ENCODE peak calls at places on chromosomes 12 and 14, in five cellular contexts. Z, R, F, V and H are unnamed samples. For H3K27me3, the result is how much of the 10 kb centered on the place peaks cover.

GRCh38 chr12:93634416-93634815 is 42.8 kb upstream of the CRADD start:
- DNase-seq in V (no peak), R (no peak), F (no peak), Z (no peak), H (no peak)

GRCh38 chr14:104598461-104599273 is 5.9 kb downstream of the TMEM179 start:
- DNase-seq in V (peak), F (no peak), R (no peak), Z (no peak), H (no peak)

GRCh38 chr12:54437243-54437642 is 18.2 kb upstream of the ITGA5 start:
- DNase-seq in F (no peak), R (no peak), Z (peak), V (no peak), H (no peak)

GRCh38 chr12:124259168-124260066 is 35.5 kb upstream of the RFLNA start:
- DNase-seq in F (no peak), R (peak), Z (peak), V (no peak), H (no peak)

GRCh38 chr12:120760349-120761245 is 35.0 kb downstream of the ACADS start:
- DNase-seq in Z (no peak), R (no peak), V (no peak), F (no peak), H (no peak)

GRCh38 chr12:108849653-108850052 is 7.7 kb downstream of the SSH1 start:
- DNase-seq in F (no peak), V (peak), Z (no peak), R (no peak), H (peak)

GRCh38 chr14:76918176-76918750 is 92.1 kb downstream of the LRRC74A start:
- DNase-seq in Z (no peak), R (peak), V (peak), F (peak), H (no peak)

GRCh38 chr12:50078281-50078680 is 6.9 kb upstream of the SMARCD1 start:
- DNase-seq in V (no peak), R (no peak), F (no peak), Z (no peak), H (no peak)

GRCh38 chr12:104280703-104281458 is 22.7 kb upstream of the EID3 start:
- DNase-seq in Z (peak), F (no peak), V (no peak), R (peak), H (no peak)

GRCh38 chr12:100794441-100795192 is at the start of gene ANO4:
- DNase-seq in Z (peak), F (no peak), R (no peak), V (peak), H (peak)

GRCh38 chr12:1939745-1940607 is 21.5 kb upstream of the CACNA2D4 start:
- DNase-seq in F (peak), V (peak), R (peak), Z (peak), H (peak)

GRCh38 chr14:34713681-34714319 is 593 bp downstream of the CFL2 start:
- DNase-seq in V (peak), Z (peak), F (peak), R (peak), H (peak)

GRCh38 chr12:47549258-47549657 is 156.6 kb downstream of the RPAP3 start:
- DNase-seq in R (no peak), V (no peak), Z (peak), F (no peak), H (no peak)

GRCh38 chr12:56661979-56662638 is 16.3 kb upstream of the ATP5F1B start:
- DNase-seq in R (no peak), V (no peak), Z (no peak), F (no peak), H (no peak)

GRCh38 chr12:49588761-49589516 is 16.5 kb downstream of the FAM186B start:
- DNase-seq in V (no peak), R (no peak), F (no peak), Z (peak), H (no peak)

GRCh38 chr14:76309572-76310551 is 66.1 kb upstream of the ESRRB start:
- DNase-seq in Z (no peak), R (no peak), F (no peak), V (peak), H (peak)

GRCh38 chr12:12870454-12870853 is 20.9 kb upstream of the GPRC5A start:
- DNase-seq in V (no peak), F (no peak), R (peak), Z (peak), H (no peak)

GRCh38 chr12:16603916-16604575 is 1.9 kb downstream of the LMO3 start:
- DNase-seq in F (no peak), R (no peak), Z (no peak), V (peak), H (peak)

GRCh38 chr14:76546426-76547221 is 170.7 kb downstream of the ESRRB start:
- DNase-seq in V (peak), F (no peak), Z (peak), R (no peak), H (peak)

GRCh38 chr14:92622311-92622710 is 108.7 kb downstream of the RIN3 start:
- DNase-seq in R (no peak), F (no peak), V (no peak), Z (no peak), H (no peak)

GRCh38 chr12:57213068-57213715 is 3.4 kb upstream of the NXPH4 start:
- DNase-seq in Z (peak), R (peak), V (peak), F (peak), H (peak)

GRCh38 chr12:2169964-2170363 is 117.2 kb downstream of the CACNA1C start:
- DNase-seq in Z (no peak), R (no peak), F (no peak), V (no peak), H (no peak)

GRCh38 chr14:67385120-67385519 is 25.0 kb downstream of the EIF2S1 start:
- DNase-seq in R (no peak), F (no peak), V (no peak), Z (no peak), H (no peak)
- H3K27me3 ChIP-seq in R (under half), F (under half), V (under half), Z (under half), H (under half)

GRCh38 chr14:56807586-56808168 is 2.6 kb downstream of the OTX2 start:
- DNase-seq in F (no peak), Z (no peak), V (peak), R (no peak), H (peak)

GRCh38 chr14:56810341-56810740 is at the start of gene OTX2:
- DNase-seq in R (no peak), Z (no peak), V (peak), F (no peak), H (peak)

GRCh38 chr14:56805992-56806737 is 4.1 kb downstream of the OTX2 start:
- DNase-seq in R (no peak), Z (no peak), V (peak), F (no peak), H (peak)

GRCh38 chr14:56809262-56810215 is 740 bp downstream of the OTX2 start:
- DNase-seq in R (no peak), Z (no peak), V (peak), F (no peak), H (peak)

DNA sequence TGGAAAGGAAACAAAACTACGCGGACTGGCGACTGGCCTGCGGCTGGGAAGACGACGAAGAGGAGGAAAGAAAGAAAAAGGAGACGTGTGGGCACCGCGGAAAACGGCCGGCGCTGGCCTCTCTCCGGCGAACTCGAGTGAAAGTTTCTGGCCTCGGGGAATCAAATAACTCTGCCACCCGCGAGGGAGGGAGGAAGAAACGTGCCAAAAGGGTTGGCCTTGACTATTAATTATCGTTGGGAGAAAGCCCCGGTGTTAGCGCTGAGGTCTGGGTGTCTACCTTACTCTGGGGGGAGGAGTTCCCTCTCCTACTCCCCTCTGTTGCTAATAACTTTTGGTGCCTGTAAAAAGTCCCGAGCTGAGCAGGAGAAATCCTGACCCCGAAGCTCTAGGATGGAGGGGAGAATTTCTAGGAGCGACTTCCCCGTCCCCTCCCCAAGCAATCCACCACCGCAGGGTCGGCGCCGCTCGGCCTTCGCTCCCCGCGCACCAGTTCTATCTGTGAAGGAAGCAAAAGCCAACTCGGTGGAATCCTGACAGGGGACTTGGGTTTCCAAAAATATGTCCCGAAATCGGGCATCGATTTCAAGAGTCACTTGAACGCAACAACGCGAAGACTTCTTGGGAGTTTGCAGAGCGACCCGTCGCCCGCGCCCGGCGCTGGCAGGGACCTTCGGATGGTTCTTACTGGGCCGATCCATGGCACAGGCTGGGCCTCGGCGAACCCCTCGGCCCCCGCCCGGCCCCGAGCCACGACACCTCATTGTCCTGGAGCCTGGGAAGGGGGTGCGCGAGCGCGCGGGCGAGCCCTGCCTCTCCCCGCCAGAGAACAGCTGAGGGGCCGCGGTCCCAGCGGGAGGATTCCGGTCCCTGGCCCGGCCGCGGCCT is 1.7 kb downstream of the OTX2 start:
- DNase-seq in V (peak), R (no peak), F (no peak), Z (no peak), H (peak)
- H3K27me3 ChIP-seq in V (half or more), R (half or more), F (half or more), Z (half or more), H (half or more)

GRCh38 chr14:53952533-53952932 is 4.1 kb downstream of the BMP4 start:
- DNase-seq in F (no peak), R (no peak), Z (no peak), V (peak), H (peak)
- H3K27me3 ChIP-seq in F (under half), R (under half), Z (under half), V (half or more), H (half or more)

DNA sequence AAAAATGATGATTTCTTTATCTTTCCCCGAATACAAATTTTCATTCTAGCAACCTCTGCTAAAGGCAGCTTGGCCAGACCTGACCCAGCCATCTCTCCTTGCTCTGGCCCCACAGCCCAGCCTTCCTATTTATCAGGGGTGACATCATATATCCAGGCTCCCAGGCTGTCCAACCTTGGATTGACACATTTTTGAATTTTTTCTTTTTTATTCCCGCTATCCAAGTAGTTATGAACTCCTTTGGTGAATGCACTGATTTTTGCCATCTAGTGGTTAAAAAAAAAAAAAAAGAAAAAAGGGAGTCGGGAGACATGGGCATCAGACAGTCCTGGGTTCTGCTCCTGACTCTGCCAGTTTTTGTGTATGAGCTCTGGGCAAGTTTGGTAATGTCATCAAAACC is 120.5 kb downstream of the PTPN11 start:
- DNase-seq in V (no peak), R (no peak), Z (no peak), F (no peak), H (no peak)
- H3K27me3 ChIP-seq in V (under half), R (under half), Z (under half), F (under half), H (under half)

DNA sequence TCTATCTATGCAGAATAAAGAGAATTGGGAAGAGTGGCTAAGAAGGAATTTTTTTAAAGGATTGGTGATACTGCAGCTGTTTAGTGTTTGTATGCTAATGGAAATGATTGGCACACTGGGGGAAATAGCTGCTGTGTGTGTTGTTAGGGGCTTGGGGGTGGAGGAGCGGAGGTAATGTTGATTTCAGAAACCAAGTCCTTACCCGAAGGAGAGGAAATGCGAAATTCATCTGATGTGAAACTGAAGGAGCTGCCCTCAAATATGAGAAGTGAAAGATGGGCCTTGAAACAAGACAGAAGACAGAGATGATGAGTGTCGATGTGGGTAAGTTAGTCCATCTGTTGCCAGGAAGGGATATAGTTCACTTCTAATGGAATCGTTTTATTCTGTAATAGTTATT is 21.2 kb upstream of the RNASE12 start:
- DNase-seq in Z (no peak), V (no peak), F (no peak), R (no peak), H (no peak)
- H3K27me3 ChIP-seq in Z (under half), V (under half), F (under half), R (under half), H (under half)

GRCh38 chr12:89306827-89307498 is 45.3 kb downstream of the DUSP6 start:
- DNase-seq in F (no peak), V (no peak), R (no peak), Z (no peak), H (no peak)

GRCh38 chr12:89309452-89309802 is 42.9 kb downstream of the DUSP6 start:
- DNase-seq in R (no peak), F (no peak), Z (no peak), V (no peak), H (no peak)

GRCh38 chr12:89307665-89308253 is 44.5 kb downstream of the DUSP6 start:
- DNase-seq in R (no peak), F (no peak), V (no peak), Z (no peak), H (no peak)

GRCh38 chr12:89311703-89312293 is 40.5 kb downstream of the DUSP6 start:
- DNase-seq in R (no peak), Z (peak), V (no peak), F (no peak), H (no peak)

GRCh38 chr12:89309815-89310214 is 42.5 kb downstream of the DUSP6 start:
- DNase-seq in Z (no peak), F (no peak), V (no peak), R (no peak), H (no peak)
- H3K27me3 ChIP-seq in Z (under half), F (under half), V (under half), R (under half), H (under half)